ENCODE peak calls at places on chromosomes 5 and 9, in eight cellular contexts. S, M, R, F, I, A, Z and L are unnamed samples. For H3K9me3, the result is how much of the 10 kb centered on the place peaks cover.

GRCh38 chr9:136864996-136865767 is 926 bp downstream of the EDF1 start:
- DNase-seq in S (no peak), M (no peak), R (no peak), F (peak), I (no peak), A (no peak), Z (no peak), L (no peak)

GRCh38 chr9:101445353-101446029 is 9.9 kb upstream of the ALDOB start:
- DNase-seq in S (no peak), M (no peak), R (no peak), F (no peak), I (no peak), A (no peak), Z (no peak), L (no peak)

GRCh38 chr9:131879531-131880290 is 139.8 kb upstream of the RAPGEF1 start:
- DNase-seq in S (no peak), M (no peak), R (no peak), F (no peak), I (no peak), A (no peak), Z (no peak), L (no peak)

GRCh38 chr5:175246242-175246891 is 197.6 kb downstream of the DRD1 start:
- DNase-seq in S (no peak), M (peak), R (no peak), F (no peak), I (no peak), A (no peak), Z (peak), L (no peak)

GRCh38 chr9:9498846-9499245 is 1114.0 kb downstream of the PTPRD start:
- DNase-seq in S (no peak), M (no peak), R (no peak), F (no peak), I (no peak), A (no peak), Z (no peak), L (no peak)

GRCh38 chr9:99140685-99141314 is 35.9 kb downstream of the TGFBR1 start:
- DNase-seq in S (peak), M (peak), R (no peak), F (no peak), I (peak), A (peak), Z (peak), L (peak)

GRCh38 chr9:130472184-130472705 is 27.5 kb downstream of the ASS1 start:
- DNase-seq in S (no peak), M (no peak), R (no peak), F (no peak), I (no peak), A (no peak), Z (no peak), L (no peak)

GRCh38 chr9:120299785-120300184 is 280.2 kb downstream of the CDK5RAP2 start:
- DNase-seq in S (no peak), M (no peak), R (no peak), F (no peak), I (no peak), A (no peak), Z (no peak), L (no peak)

GRCh38 chr9:130126721-130127429 is 45.3 kb upstream of the NCS1 start:
- DNase-seq in S (no peak), M (no peak), R (no peak), F (no peak), I (no peak), A (no peak), Z (no peak), L (no peak)

GRCh38 chr5:3602713-3603502 is 7.3 kb downstream of the IRX1 start:
- DNase-seq in S (no peak), M (no peak), R (no peak), F (no peak), I (no peak), A (no peak), Z (peak), L (no peak)

GRCh38 chr5:41932770-41933169 is 7.7 kb downstream of the FBXO4 start:
- DNase-seq in S (no peak), M (no peak), R (no peak), F (no peak), I (no peak), A (no peak), Z (no peak), L (no peak)

GRCh38 chr5:173669483-173669882 is 53.0 kb upstream of the BOD1 start:
- DNase-seq in S (no peak), M (no peak), R (no peak), F (no peak), I (no peak), A (no peak), Z (no peak), L (no peak)

GRCh38 chr5:149514512-149514911 is 36.7 kb downstream of the CSNK1A1 start:
- DNase-seq in S (no peak), M (no peak), R (no peak), F (no peak), I (no peak), A (no peak), Z (no peak), L (no peak)

DNA sequence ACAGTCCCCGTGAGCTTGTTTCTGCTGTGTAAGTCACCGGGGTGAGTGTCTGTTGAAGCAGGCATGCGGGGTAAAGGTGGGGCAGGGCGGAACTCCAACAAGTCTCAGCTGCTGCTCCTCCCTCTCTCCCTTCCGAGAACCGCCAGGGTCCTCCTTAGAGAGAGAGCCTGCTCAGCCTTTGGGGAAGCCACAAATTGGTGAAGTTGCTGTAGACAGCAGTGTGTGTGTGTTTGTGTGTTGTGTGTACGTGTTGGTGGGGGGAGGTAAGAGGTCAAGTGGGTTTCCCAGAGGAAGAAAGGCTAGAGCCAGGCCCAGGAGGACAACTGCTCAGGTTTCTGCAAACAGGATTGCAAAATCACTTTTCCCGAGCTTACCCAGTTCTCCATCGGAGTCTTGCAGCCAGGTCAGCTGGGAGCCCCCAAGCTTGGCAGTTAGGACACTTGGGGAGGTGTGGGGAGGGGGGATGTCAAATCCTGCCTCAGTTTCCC is 38.9 kb upstream of the DAB2IP start:
- DNase-seq in S (peak), M (no peak), R (no peak), F (no peak), I (no peak), A (no peak), Z (peak), L (no peak)
- H3K27ac ChIP-seq in S (peak), M (peak), R (no peak), F (no peak), I (no peak), A (no peak), Z (no peak), L (no peak)

GRCh38 chr9:96771124-96771523 is 6.8 kb downstream of the ZNF510 start:
- DNase-seq in S (no peak), M (no peak), R (no peak), F (no peak), I (no peak), A (no peak), Z (no peak), L (no peak)

GRCh38 chr9:96766199-96766598 is 11.7 kb downstream of the ZNF510 start:
- DNase-seq in S (no peak), M (no peak), R (no peak), F (no peak), I (no peak), A (no peak), Z (no peak), L (no peak)

DNA sequence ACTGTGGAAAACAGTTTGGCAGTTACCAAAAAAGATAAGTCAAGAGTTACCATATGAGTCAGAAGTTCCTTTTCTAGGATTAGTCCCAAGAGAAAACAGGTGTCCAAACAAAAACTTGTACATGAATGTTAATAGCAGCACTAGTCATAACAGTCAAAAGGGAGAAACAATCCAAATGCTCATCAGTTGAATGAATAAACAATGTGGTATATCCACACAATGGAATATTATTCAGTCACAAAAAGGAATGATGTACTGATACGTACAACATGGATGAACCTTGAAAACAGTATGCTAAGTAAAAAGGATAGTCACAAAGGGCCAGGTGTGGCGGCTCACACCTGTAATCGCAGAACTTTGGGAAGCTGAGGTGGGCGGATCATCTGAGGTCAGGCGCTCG is 7.9 kb downstream of the ZNF510 start:
- DNase-seq in S (no peak), M (no peak), R (no peak), F (no peak), I (no peak), A (no peak), Z (no peak), L (no peak)
- H3K9me3 ChIP-seq in S (half or more), M (half or more), R (under half), F (under half), I (half or more), A (under half), Z (under half), L (under half)

DNA sequence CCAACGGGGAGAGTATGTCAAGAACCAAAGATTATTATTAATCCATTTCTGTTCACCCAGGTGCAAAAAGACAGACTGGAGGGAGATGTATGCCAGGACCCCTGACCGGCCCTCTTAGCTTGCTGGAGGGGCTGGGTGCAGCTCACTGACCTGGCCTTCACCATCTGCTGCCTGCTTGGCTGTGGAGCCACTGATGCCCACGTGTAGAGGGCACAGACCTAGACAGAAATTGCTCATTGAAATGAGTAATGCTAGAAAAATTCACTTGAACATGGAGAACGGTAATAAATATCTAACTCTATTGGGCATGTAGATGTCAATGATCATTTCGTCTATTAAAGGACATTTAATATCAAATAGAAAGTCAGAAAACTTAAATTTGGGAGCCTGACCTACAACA is 58.8 kb upstream of the ERCC6L2 start:
- DNase-seq in S (no peak), M (no peak), R (no peak), F (no peak), I (no peak), A (no peak), Z (no peak), L (no peak)
- H3K27ac ChIP-seq in S (no peak), M (no peak), R (no peak), F (no peak), I (no peak), A (no peak), Z (no peak), L (no peak)

DNA sequence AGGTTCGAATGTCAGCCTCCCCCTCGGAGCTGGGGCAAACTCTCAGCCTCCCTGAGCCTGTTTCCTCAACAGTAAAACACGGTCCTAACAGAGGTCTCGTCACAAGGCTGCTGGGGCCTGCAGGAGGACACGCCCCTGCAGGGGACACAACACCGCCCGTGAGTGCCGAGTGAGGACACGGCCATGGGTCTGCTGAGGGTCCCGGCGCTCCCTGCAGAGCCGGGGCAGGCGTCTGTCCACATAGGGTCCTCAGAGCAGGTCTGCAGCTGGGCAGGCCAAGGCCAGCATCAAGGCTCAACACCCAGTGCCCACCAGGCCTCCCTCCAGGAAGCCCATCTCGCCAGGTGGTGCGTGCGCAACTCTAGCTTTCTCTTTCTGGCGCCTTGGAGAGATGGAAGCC is 125.2 kb downstream of the VAV2 start:
- DNase-seq in S (no peak), M (no peak), R (no peak), F (no peak), I (no peak), A (no peak), Z (no peak), L (no peak)
- H3K9me3 ChIP-seq in S (under half), M (under half), R (under half), F (under half), I (under half), A (under half), Z (under half), L (under half)

GRCh38 chr5:178126556-178126955 is 4.3 kb upstream of the RMND5B start:
- DNase-seq in S (no peak), M (no peak), R (no peak), F (no peak), I (no peak), A (no peak), Z (no peak), L (no peak)
- H3K27ac ChIP-seq in S (peak), M (no peak), R (no peak), F (no peak), I (no peak), A (peak), Z (no peak), L (no peak)

DNA sequence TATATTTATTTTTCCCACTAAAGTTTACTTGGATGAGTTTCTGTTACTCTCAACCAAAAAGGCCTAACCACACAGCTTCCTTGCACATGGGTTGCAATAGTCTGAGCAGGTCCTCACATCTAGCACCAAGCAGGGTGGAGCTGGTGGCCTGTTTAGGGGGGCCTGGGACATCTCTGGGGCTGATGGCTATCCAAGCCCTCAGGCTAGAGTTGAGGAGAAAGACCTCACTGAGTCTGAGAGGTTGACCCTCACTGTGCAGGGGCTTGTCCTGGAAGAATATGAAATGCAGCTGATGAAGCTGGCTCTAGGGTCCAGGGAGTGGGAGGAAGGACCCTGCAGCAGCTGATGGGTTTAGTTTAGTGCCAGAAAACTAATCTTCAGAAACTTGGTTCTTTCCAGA is 217.1 kb upstream of the MVB12B start:
- DNase-seq in S (no peak), M (no peak), R (no peak), F (no peak), I (no peak), A (no peak), Z (no peak), L (no peak)
- H3K9me3 ChIP-seq in S (under half), M (under half), R (under half), F (under half), I (under half), A (under half), Z (under half), L (under half)

GRCh38 chr5:155293605-155294178 is 280.1 kb downstream of the KIF4B start:
- DNase-seq in S (no peak), M (no peak), R (no peak), F (no peak), I (no peak), A (no peak), Z (no peak), L (no peak)
- H3K27ac ChIP-seq in S (no peak), M (no peak), R (no peak), F (no peak), I (no peak), A (no peak), Z (no peak), L (no peak)

DNA sequence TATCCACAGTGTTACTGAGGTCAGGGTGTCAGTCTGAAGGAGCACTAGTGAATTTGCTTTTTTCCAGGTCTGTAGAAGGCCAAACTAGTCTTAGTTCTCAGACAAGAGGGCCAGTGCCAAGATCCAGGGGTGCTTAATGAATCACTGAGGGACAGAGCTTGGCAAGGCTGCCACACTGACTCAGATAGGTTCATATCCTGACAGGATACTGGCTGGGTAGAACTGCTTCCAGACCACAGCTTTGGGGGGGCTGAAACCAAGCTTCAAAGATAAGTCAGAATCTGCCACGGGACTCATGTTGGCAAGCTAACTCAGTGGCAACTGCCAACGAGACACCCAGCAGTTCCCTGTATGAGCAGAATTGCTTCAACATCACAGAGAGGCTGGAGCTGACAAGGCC is 1125.4 kb downstream of the EFNA5 start:
- DNase-seq in S (no peak), M (no peak), R (no peak), F (no peak), I (no peak), A (no peak), Z (peak), L (no peak)
- H3K9me3 ChIP-seq in S (under half), M (under half), R (under half), F (under half), I (half or more), A (under half), Z (under half), L (under half)

DNA sequence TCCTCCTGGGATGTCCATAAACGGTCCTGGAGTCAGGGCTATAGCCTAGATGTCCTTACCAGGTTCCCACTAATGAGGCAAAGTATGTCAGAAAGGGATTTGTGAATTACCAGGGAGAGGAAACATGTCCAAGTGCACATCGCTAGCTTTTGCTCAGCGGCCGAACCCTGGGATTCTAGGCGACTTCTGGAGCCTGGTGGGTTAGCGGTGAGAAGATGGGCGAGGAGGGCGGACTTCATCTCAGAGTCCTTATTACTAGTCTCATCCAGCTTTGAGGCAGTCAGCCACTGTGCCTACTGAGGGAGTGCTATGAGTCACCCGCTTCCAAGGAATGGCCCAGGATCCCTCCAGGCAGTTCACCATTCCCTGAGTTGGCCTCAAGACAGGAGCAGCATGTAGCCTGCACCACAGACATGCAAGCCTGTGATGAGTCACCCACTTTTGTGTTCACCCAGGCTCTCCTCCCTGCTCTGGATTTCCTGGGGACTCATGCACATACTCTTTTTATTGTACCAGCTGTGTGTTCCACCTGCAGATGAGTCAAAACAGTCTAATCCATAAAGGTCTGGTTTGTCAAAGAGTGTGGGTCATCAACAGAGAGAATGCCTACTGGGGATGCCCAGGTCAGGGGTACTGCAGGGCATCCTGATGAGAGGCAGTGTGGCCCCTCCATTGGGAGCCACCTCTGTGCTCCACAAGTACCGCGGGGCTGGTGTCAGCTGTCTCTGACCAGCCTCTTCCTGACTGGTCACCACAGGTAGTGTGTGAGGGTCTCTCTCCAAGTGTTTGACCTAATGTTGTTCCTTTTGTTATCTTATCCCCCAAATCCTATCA is 20.2 kb downstream of the SLC22A5 start:
- DNase-seq in S (peak), M (peak), R (no peak), F (no peak), I (no peak), A (no peak), Z (peak), L (no peak)
- H3K27ac ChIP-seq in S (peak), M (peak), R (no peak), F (no peak), I (no peak), A (no peak), Z (peak), L (no peak)